ENCODE peak calls at places on chromosome 16, in five cellular contexts. M is HepG2, V is AG04450, Y is hepatocyte, E is fibroblast of lung. N is an unnamed sample.

GRCh38 chr16:88886915-88887521 is 20.6 kb upstream of the PABPN1L start:
- DNase-seq in M (no peak), E (no peak), Y (peak), V (peak), N (no peak)

GRCh38 chr16:54633943-54634362 is 296.7 kb upstream of the IRX5 start:
- DNase-seq in V (no peak), E (peak), M (peak), Y (no peak), N (no peak)

GRCh38 chr16:11914759-11915643 is 755 bp downstream of the GSPT1 start:
- DNase-seq in E (peak), V (no peak), Y (peak), M (no peak), N (no peak)

GRCh38 chr16:67311607-67312449 is 14.7 kb downstream of the KCTD19 start:
- DNase-seq in E (peak), M (peak), Y (peak), V (peak), N (no peak)

GRCh38 chr16:89710709-89711564 is 9.4 kb upstream of the SPATA2L start:
- DNase-seq in V (no peak), Y (no peak), M (no peak), E (no peak), N (no peak)

GRCh38 chr16:81551141-81551808 is 106.7 kb downstream of the CMIP start:
- DNase-seq in Y (no peak), V (no peak), E (peak), M (no peak), N (no peak)

GRCh38 chr16:4904108-4904941 is 32.6 kb downstream of the PPL start:
- DNase-seq in V (no peak), M (no peak), E (no peak), Y (no peak), N (no peak)

GRCh38 chr16:80540516-80541305 is at the start of gene DYNLRB2:
- DNase-seq in Y (peak), E (peak), M (peak), V (peak), N (peak)

GRCh38 chr16:51035110-51035498 is 116.0 kb downstream of the SALL1 start:
- DNase-seq in M (no peak), Y (no peak), V (no peak), E (peak), N (no peak)

GRCh38 chr16:53737563-53737962 is 33.6 kb downstream of the FTO start:
- DNase-seq in E (no peak), M (no peak), Y (no peak), V (no peak), N (no peak)

GRCh38 chr16:82675300-82675699 is 48.5 kb downstream of the CDH13 start:
- DNase-seq in Y (no peak), M (no peak), V (no peak), E (peak), N (no peak)

GRCh38 chr16:89357055-89357454 is 133.3 kb downstream of the ANKRD11 start:
- DNase-seq in V (no peak), Y (no peak), E (no peak), M (peak), N (no peak)

GRCh38 chr16:3001316-3001715 is 11.4 kb upstream of the CLDN9 start:
- DNase-seq in V (no peak), M (no peak), Y (no peak), E (no peak), N (no peak)

GRCh38 chr16:53207810-53208752 is 153.3 kb downstream of the CHD9 start:
- DNase-seq in Y (peak), V (peak), E (peak), M (peak), N (peak)

GRCh38 chr16:67299269-67299668 is 19.9 kb downstream of the PLEKHG4 start:
- DNase-seq in Y (no peak), M (no peak), E (no peak), V (no peak), N (no peak)

GRCh38 chr16:19008245-19008644 is 24.5 kb downstream of the TMC7 start:
- DNase-seq in M (peak), Y (no peak), V (peak), E (peak), N (no peak)

GRCh38 chr16:15915555-15916081 is 27.2 kb upstream of the CEP20 start:
- DNase-seq in V (no peak), Y (no peak), M (no peak), E (no peak), N (no peak)

GRCh38 chr16:80718480-80719220 is 85.7 kb downstream of the CDYL2 start:
- DNase-seq in V (no peak), Y (no peak), M (no peak), E (peak), N (peak)

GRCh38 chr16:27368358-27368722 is 33.6 kb upstream of the IL21R start:
- DNase-seq in Y (no peak), M (no peak), V (no peak), E (no peak), N (no peak)

GRCh38 chr16:49462356-49462988 is 88.9 kb downstream of the C16orf78 start:
- DNase-seq in Y (no peak), M (no peak), V (no peak), E (no peak), N (no peak)

GRCh38 chr16:49463529-49463928 is 89.9 kb downstream of the C16orf78 start:
- DNase-seq in Y (no peak), M (no peak), V (no peak), E (no peak), N (no peak)

GRCh38 chr16:49461517-49461951 is 87.9 kb downstream of the C16orf78 start:
- DNase-seq in E (no peak), Y (no peak), M (no peak), V (no peak), N (no peak)

GRCh38 chr16:49464093-49464492 is 90.5 kb downstream of the C16orf78 start:
- DNase-seq in Y (no peak), V (no peak), M (no peak), E (no peak), N (no peak)

DNA sequence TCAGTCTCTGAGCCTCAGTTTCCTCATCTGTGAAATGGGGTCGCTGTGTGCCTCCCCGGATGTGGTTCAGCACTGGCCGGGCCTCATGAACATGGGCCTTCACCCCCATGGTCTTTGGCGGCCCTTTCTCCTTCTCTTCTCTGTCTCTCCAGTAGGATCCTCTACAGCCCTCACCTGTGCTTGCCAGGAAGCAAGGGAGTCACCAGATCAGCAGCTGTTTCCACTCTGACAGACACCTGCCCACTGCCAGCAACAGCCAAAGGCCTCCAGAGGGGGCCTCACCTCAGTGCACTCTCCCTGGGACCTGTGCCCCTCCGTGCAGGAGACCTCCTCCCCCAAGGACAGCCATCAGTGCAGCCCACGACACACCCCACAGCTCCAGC is 89.4 kb downstream of the C16orf78 start:
- DNase-seq in Y (no peak), V (no peak), E (no peak), M (no peak), N (no peak)
- TF ChIP-seq CTCF in Y (no peak), V (no peak), E (no peak), M (no peak), N (no peak)

GRCh38 chr16:85689950-85690320 is 1.2 kb upstream of the GINS2 start:
- DNase-seq in V (no peak), M (no peak), Y (no peak), E (no peak), N (no peak)

GRCh38 chr16:85688586-85689284 is at the start of gene GINS2:
- DNase-seq in M (peak), V (peak), Y (peak), E (peak), N (peak)

GRCh38 chr16:85689285-85689949 is 663 bp upstream of the GINS2 start:
- DNase-seq in V (no peak), Y (no peak), M (no peak), E (no peak), N (no peak)

GRCh38 chr16:85686912-85687591 is 1.7 kb downstream of the GINS2 start:
- DNase-seq in Y (no peak), V (no peak), E (no peak), M (no peak), N (no peak)

GRCh38 chr16:85687651-85688471 is 893 bp downstream of the GINS2 start:
- DNase-seq in Y (no peak), E (no peak), M (no peak), V (no peak), N (no peak)
- H3K4me3 ChIP-seq in Y (no peak), E (peak), M (peak), V (peak), N (peak)

DNA sequence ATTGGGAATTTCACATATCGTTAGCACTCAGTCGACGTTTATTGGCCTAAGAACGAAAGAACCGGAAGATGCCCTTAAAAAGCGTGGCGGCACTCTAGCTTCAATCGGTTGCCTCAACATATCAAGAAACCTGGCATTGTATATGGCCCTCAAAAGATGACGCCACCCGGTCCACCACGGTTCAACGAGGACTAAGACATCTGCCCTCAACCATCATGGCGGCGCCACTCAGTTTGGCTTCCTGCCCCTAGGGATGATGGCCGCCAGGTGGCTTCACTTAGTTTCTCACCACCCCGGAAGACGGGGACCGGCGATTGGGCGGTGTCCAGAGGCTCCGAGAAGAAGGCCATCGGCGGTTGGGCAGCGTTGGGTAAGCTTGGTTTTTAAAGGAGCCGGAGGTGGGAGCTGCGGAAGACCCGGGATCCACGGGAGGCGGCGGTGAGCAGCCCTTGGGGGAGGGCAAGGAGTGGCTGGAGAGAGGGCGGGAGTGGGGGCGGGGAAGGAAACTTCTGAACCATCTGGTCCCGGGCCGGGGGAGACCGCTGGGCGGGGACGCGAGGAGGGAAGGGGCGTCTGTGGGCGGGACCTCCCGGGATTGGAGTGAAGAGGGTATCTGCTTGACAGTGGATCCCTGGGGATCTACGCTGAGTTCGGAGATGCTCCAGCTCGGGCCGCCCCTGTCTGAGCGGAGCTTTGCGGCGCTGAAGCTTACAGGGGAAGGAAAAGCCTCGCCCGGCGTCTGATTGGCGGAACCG is at the start of gene PRR14:
- DNase-seq in M (peak), V (peak), Y (peak), E (peak), N (peak)
- TF ChIP-seq CTCF in M (peak), V (peak), Y (no peak), E (peak), N (no peak)

GRCh38 chr16:14309001-14309886 is 238.1 kb downstream of the MRTFB start:
- DNase-seq in V (no peak), E (peak), M (no peak), Y (peak), N (peak)
- H3K4me3 ChIP-seq in V (no peak), E (peak), M (no peak), Y (no peak), N (peak)

GRCh38 chr16:71288570-71288889 is 672 bp downstream of the CMTR2 start:
- DNase-seq in M (no peak), Y (peak), E (peak), V (no peak), N (no peak)

GRCh38 chr16:71287903-71288302 is 1.3 kb downstream of the CMTR2 start:
- DNase-seq in V (no peak), Y (peak), E (no peak), M (no peak), N (no peak)

GRCh38 chr16:71287454-71287853 is 1.7 kb downstream of the CMTR2 start:
- DNase-seq in E (no peak), M (no peak), Y (no peak), V (no peak), N (no peak)

GRCh38 chr16:71289732-71290062 is 495 bp upstream of the CMTR2 start:
- DNase-seq in Y (no peak), E (no peak), M (no peak), V (no peak), N (peak)

DNA sequence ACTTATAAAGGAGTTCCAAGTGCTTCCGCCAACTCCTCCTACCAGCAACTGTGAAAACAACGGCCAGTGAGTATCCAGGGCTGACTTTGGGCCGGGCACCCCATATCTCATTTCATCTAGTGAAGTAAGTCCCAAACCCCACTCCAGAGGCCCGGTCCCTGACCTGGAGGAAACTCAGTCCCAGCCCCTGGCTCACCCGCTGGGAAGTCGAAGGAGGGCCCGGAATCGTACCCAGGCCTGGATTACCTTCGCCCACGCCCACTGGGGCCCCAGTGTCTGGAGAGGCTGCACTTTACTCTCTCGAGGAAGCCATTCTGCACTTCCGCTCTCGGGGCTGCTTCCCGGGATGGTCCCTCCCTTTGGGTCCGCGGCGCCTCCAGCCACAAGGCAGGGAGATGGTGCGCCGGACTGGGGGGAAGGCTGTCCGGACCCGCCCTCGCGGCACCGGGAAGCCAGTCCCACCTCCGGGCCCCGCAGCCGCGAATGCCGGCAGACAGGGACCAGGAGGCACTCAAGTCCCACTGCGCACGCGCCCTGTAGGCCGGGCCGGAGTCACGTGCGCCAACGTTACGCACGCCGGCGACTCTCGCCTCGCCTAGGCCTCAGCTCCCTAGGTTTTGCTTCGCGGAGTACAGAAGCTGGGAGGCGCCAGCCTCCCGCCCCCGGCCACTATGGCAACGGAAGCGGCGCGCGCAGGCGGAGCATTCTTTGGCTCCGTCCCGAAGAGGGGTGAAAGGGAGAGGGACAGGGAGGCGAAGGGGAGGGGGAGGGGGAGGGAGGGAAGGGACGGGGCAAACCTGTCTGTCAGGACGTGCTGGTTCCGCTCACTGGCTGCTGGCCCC is at the start of gene CMTR2:
- DNase-seq in Y (peak), M (peak), E (peak), V (peak), N (peak)
- TF ChIP-seq CTCF in Y (no peak), M (peak), E (no peak), V (no peak), N (peak)

GRCh38 chr16:57898961-57899360 is 72.0 kb downstream of the CNGB1 start:
- DNase-seq in M (no peak), V (no peak), E (no peak), Y (no peak), N (no peak)

GRCh38 chr16:57899771-57900661 is 70.9 kb downstream of the CNGB1 start:
- DNase-seq in Y (peak), M (peak), E (peak), V (peak), N (peak)

GRCh38 chr16:57903656-57904055 is 67.3 kb downstream of the CNGB1 start:
- DNase-seq in V (no peak), Y (no peak), E (no peak), M (no peak), N (no peak)

GRCh38 chr16:57901480-57902069 is 69.4 kb downstream of the CNGB1 start:
- DNase-seq in Y (no peak), E (no peak), V (no peak), M (no peak), N (no peak)

GRCh38 chr16:57900796-57901479 is 70.0 kb downstream of the CNGB1 start:
- DNase-seq in M (no peak), V (no peak), E (no peak), Y (no peak), N (no peak)
- H3K4me3 ChIP-seq in M (peak), V (no peak), E (no peak), Y (no peak), N (no peak)

GRCh38 chr16:49644143-49644460 is 211.8 kb downstream of the ZNF423 start:
- DNase-seq in Y (no peak), M (no peak), E (no peak), V (no peak), N (no peak)
- TF ChIP-seq CTCF in Y (peak), M (peak), E (peak), V (peak), N (no peak)